ENCODE peak calls at places on chromosomes 11 and 22, in seven cellular contexts. T, G, D, F, B, Q and M are unnamed samples.

GRCh38 chr11:20005747-20006146 is 154.5 kb downstream of the DBX1 start:
- DNase-seq in D (peak; percentile 56), B (no peak), G (no peak), T (no peak), F (no peak), Q (no peak), M (no peak)

GRCh38 chr11:111269146-111269868 is 23.8 kb downstream of the POU2AF2 start:
- DNase-seq in B (no peak), G (peak; percentile 47), F (no peak), D (no peak), T (no peak), Q (no peak), M (no peak)

GRCh38 chr11:75858613-75859012 is 43.6 kb downstream of the UVRAG start:
- DNase-seq in T (peak; percentile 3), B (no peak), F (peak; percentile 61), Q (no peak), G (no peak), D (peak; percentile 42), M (peak; percentile 34)

GRCh38 chr11:20097319-20098221 is 62.7 kb downstream of the DBX1 start:
- DNase-seq in G (no peak), B (no peak), Q (no peak), D (no peak), F (peak; percentile 93), T (no peak), M (peak; percentile 63)

GRCh38 chr11:130187096-130187495 is 27.5 kb downstream of the ST14 start:
- DNase-seq in B (no peak), Q (no peak), T (no peak), F (no peak), G (no peak), D (no peak), M (no peak)

GRCh38 chr11:47864910-47865309 is 16.8 kb upstream of the NUP160 start:
- DNase-seq in B (no peak), D (no peak), T (no peak), Q (no peak), G (no peak), F (no peak), M (no peak)

GRCh38 chr11:133509924-133510697 is 22.2 kb downstream of the OPCML start:
- DNase-seq in F (no peak), G (no peak), Q (peak; percentile 53), T (no peak), D (no peak), B (peak; percentile 67), M (no peak)

GRCh38 chr11:64361659-64362058 is 2.7 kb downstream of the RPS6KA4 start:
- DNase-seq in T (no peak), D (no peak), B (no peak), Q (no peak), F (no peak), G (no peak), M (no peak)

GRCh38 chr22:29524440-29525191 is 28.9 kb downstream of the THOC5 start:
- DNase-seq in F (peak; percentile 13), G (no peak), D (peak; percentile 54), T (peak; percentile 58), Q (peak; percentile 56), B (peak; percentile 43), M (peak; percentile 27)

GRCh38 chr11:35980646-35981402 is 37.0 kb downstream of the LDLRAD3 start:
- DNase-seq in F (peak; percentile 55), D (peak; percentile 6), Q (no peak), T (no peak), G (no peak), B (no peak), M (peak; percentile 28)

GRCh38 chr11:130631119-130631518 is 182.7 kb downstream of the ADAMTS15 start:
- DNase-seq in G (no peak), D (peak; percentile 29), Q (no peak), B (no peak), T (no peak), F (peak; percentile 95), M (peak; percentile 88)

GRCh38 chr22:45678961-45679912 is 7.6 kb downstream of the ATXN10 start:
- DNase-seq in T (no peak), D (no peak), G (no peak), B (no peak), Q (no peak), F (peak; percentile 91), M (peak; percentile 34)

GRCh38 chr11:8098879-8099278 is 17.9 kb downstream of the TUB start:
- DNase-seq in D (no peak), Q (peak; percentile 34), G (no peak), T (no peak), F (peak; percentile 33), B (no peak), M (no peak)

GRCh38 chr11:34928268-34928959 is 12.0 kb downstream of the PDHX start:
- DNase-seq in D (no peak), Q (no peak), B (no peak), T (peak; percentile 18), G (no peak), F (peak; percentile 31), M (no peak)

GRCh38 chr11:117427356-117427874 is 99.8 kb downstream of the CEP164 start:
- DNase-seq in B (no peak), Q (no peak), F (no peak), G (no peak), T (no peak), D (no peak), M (no peak)

GRCh38 chr11:93493252-93493897 is 49.8 kb downstream of the SMCO4 start:
- DNase-seq in T (no peak), F (no peak), Q (no peak), B (no peak), G (no peak), D (no peak), M (no peak)

GRCh38 chr22:45934659-45935341 is 42.2 kb downstream of the WNT7B start:
- DNase-seq in F (peak; percentile 91), G (no peak), T (no peak), Q (no peak), D (no peak), B (no peak), M (peak; percentile 6)

GRCh38 chr22:49218142-49218541 is 609.5 kb downstream of the BRD1 start:
- DNase-seq in T (no peak), D (no peak), Q (peak; percentile 8), F (no peak), B (peak; percentile 0), G (no peak), M (no peak)

GRCh38 chr22:33717694-33718396 is 202.4 kb downstream of the LARGE1 start:
- DNase-seq in T (no peak), D (no peak), F (no peak), B (no peak), Q (no peak), G (no peak), M (no peak)

GRCh38 chr11:11584446-11584810 is 37.4 kb downstream of the GALNT18 start:
- DNase-seq in Q (peak; percentile 3), F (peak; percentile 97), B (peak; percentile 5), T (no peak), G (no peak), D (no peak), M (peak; percentile 89)

GRCh38 chr11:132256621-132257227 is 886.3 kb downstream of the NTM start:
- DNase-seq in G (no peak), F (no peak), D (no peak), T (no peak), B (no peak), Q (no peak), M (no peak)

GRCh38 chr22:46070722-46071450 is 79.4 kb upstream of the PPARA start:
- DNase-seq in D (no peak), G (no peak), Q (peak; percentile 71), T (peak; percentile 13), B (peak; percentile 61), F (peak; percentile 54), M (peak; percentile 53)

GRCh38 chr11:72012091-72012630 is 13.5 kb downstream of the IL18BP start:
- DNase-seq in B (no peak), G (no peak), T (no peak), F (no peak), Q (no peak), D (peak; percentile 70), M (no peak)

GRCh38 chr11:6232899-6233298 is 1.5 kb downstream of the FHIP1B start:
- DNase-seq in B (no peak), G (no peak), Q (no peak), F (no peak), T (no peak), D (no peak), M (no peak)

GRCh38 chr11:79705648-79706047 is 264.8 kb upstream of the TENM4 start:
- DNase-seq in T (no peak), Q (no peak), D (no peak), G (no peak), F (no peak), B (no peak), M (no peak)

GRCh38 chr11:45907911-45908370 is 870 bp upstream of the FREY1 start:
- DNase-seq in Q (no peak), F (no peak), T (no peak), D (no peak), B (no peak), G (no peak), M (no peak)
- H3K18ac ChIP-seq in Q (no peak overlapping the region), F (no peak overlapping the region), T (no peak overlapping the region), D (no peak overlapping the region), B (no peak overlapping the region), G (no peak overlapping the region), M (no peak overlapping the region)

GRCh38 chr22:18148508-18148965 is 1.4 kb upstream of the USP18 start:
- DNase-seq in B (no peak), F (no peak), D (no peak), T (no peak), Q (no peak), G (no peak), M (no peak)
- H3K18ac ChIP-seq in B (no peak overlapping the region), F (no peak overlapping the region), D (no peak overlapping the region), T (no peak overlapping the region), Q (no peak overlapping the region), G (no peak overlapping the region), M (no peak overlapping the region)

DNA sequence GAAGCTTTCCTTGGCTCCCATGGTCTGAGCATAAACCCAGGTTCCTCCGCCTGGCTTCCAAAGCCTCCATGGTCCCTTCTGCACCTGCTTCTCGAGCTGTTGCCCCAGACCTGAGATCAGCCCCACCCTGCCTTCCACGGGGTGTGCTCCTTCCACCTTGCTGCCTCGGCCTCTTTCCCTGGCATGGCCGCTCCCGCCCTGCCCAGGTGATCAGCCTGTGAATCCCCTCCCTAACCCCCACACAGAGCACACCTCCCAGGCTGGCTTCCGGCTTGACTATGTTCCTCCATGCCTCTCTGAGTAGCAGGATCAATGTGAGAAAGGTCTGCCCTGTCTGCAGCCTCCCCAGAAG is 2.7 kb upstream of the PPP6R3 start:
- DNase-seq in T (no peak), G (no peak), F (no peak), B (no peak), Q (no peak), D (no peak), M (no peak)
- H3K18ac ChIP-seq in T (no peak overlapping the region), G (no peak overlapping the region), F (no peak overlapping the region), B (no peak overlapping the region), Q (no peak overlapping the region), D (no peak overlapping the region), M (no peak overlapping the region)

DNA sequence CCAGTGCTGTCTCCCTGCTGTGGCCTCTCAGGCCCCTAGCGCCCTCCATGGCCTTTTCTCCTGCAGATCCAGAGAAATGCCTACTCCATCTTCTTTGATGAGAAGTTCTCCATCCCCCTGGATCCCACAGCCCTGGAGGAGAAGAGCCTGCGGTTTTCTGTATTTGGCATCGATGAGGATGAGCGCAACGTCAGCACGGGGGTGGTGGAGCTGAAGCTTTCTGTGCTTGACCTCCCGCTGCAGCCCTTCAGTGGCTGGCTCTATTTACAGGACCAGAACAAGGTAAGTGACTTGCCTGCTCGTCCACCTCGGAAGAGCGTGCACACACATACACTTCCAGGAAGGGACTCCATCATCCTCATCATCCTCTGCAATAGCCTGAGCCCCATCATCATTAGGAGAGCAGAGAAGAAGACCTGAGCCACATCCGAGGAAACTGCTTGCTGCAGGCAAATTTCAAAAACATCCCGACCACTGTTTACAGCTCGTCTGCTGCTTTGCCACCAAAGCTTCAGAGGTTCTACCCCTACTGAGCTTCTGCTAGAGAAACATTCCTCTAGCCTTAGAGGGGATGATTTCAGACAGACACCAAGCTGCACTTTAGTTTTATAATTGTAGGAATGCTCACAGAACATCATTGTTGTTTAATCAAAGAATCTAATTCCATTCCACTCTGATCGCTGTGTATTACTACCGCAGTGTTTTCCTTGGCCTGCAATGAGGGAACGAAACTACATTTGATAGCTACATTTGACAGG is 12.9 kb upstream of the RHOD start:
- DNase-seq in G (no peak), B (no peak), T (no peak), Q (no peak), D (no peak), F (peak; percentile 18), M (no peak)
- H3K18ac ChIP-seq in G (no peak overlapping the region), B (no peak overlapping the region), T (no peak overlapping the region), Q (no peak overlapping the region), D (no peak overlapping the region), F (no peak overlapping the region), M (no peak overlapping the region)